ENCODE peak calls at places on chromosomes 6 and 20, in four cellular contexts. X is Peyer's patch, J is neural progenitor cell, W is ascending aorta. Q is an unnamed sample.
A peak's percentile ranks its signal among the peaks of the same experiment; 100 is the strongest.

GRCh38 chr6:110517601-110518280 is 41.3 kb upstream of the SLC22A16 start:
- DNase-seq in W (no peak), J (no peak), X (no peak), Q (no peak)

GRCh38 chr20:53872561-53873248 is 197.7 kb downstream of the BCAS1 start:
- DNase-seq in W (no peak), X (peak; percentile 68), J (no peak), Q (no peak)

GRCh38 chr6:63813531-63813930 is 177.9 kb downstream of the PHF3 start:
- DNase-seq in J (peak; percentile 9), X (no peak), W (no peak), Q (no peak)

GRCh38 chr6:30767158-30767943 is 23.0 kb upstream of the IER3 start:
- DNase-seq in W (no peak), J (no peak), X (no peak), Q (no peak)

GRCh38 chr6:80480478-80481157 is 374.1 kb downstream of the BCKDHB start:
- DNase-seq in J (no peak), X (no peak), W (no peak), Q (no peak)

GRCh38 chr6:138772596-138773176 is 883 bp upstream of the CCDC28A start:
- DNase-seq in W (no peak), J (no peak), X (no peak), Q (no peak)

GRCh38 chr6:127459231-127459641 is at the start of gene KIAA0408:
- DNase-seq in J (peak; percentile 79), W (peak; percentile 88), X (peak; percentile 61), Q (peak; percentile 95)

GRCh38 chr20:43942661-43943285 is 28.1 kb downstream of the TOX2 start:
- DNase-seq in J (no peak), X (no peak), W (no peak), Q (no peak)

GRCh38 chr20:23776067-23776771 is 25.5 kb upstream of the CST1 start:
- DNase-seq in W (no peak), X (no peak), J (peak; percentile 52), Q (no peak)

GRCh38 chr6:158607411-158608170 is 37.0 kb downstream of the DYNLT1 start:
- DNase-seq in X (no peak), J (no peak), W (no peak), Q (no peak)

GRCh38 chr6:3888153-3888957 is 39.2 kb downstream of the FAM50B start:
- DNase-seq in J (no peak), X (no peak), W (no peak), Q (no peak)

GRCh38 chr6:14664112-14664592 is 546.6 kb downstream of the CD83 start:
- DNase-seq in J (no peak), X (peak; percentile 80), W (no peak), Q (no peak)

GRCh38 chr6:14658909-14659561 is 541.5 kb downstream of the CD83 start:
- DNase-seq in W (no peak), X (peak; percentile 67), J (no peak), Q (no peak)

GRCh38 chr6:14661188-14661587 is 543.6 kb downstream of the CD83 start:
- DNase-seq in W (no peak), X (peak; percentile 77), J (no peak), Q (no peak)

GRCh38 chr6:14660767-14661166 is 543.2 kb downstream of the CD83 start:
- DNase-seq in J (no peak), W (no peak), X (no peak), Q (no peak)

GRCh38 chr6:14661696-14662095 is 544.1 kb downstream of the CD83 start:
- DNase-seq in X (no peak), J (peak; percentile 52), W (no peak), Q (no peak)
- H3K4me3 ChIP-seq in X (no peak overlapping the region), J (no peak overlapping the region), W (no peak overlapping the region), Q (no peak overlapping the region)

DNA sequence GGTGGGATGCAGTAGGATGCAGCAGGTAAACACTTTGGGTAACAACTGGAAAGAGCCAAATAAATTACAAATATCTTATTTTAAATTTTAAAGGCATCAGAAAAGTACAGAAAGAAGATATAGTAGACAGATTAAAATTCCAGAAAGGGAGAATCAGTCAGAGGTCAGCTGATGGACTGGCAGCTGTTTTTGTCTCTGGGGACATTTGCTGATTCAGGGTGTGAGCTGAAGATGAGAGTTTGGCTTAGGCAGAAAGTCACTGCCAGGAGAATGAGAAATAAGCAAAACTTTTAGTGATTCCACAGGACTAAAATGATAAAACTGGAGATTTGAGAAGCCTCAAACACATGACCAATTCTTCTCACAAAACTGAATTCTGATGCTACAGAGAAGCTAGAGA is 39.5 kb downstream of the AHI1 start:
- DNase-seq in J (no peak), W (no peak), X (no peak), Q (no peak)
- H3K4me3 ChIP-seq in J (no peak overlapping the region), W (no peak overlapping the region), X (no peak overlapping the region), Q (no peak overlapping the region)

DNA sequence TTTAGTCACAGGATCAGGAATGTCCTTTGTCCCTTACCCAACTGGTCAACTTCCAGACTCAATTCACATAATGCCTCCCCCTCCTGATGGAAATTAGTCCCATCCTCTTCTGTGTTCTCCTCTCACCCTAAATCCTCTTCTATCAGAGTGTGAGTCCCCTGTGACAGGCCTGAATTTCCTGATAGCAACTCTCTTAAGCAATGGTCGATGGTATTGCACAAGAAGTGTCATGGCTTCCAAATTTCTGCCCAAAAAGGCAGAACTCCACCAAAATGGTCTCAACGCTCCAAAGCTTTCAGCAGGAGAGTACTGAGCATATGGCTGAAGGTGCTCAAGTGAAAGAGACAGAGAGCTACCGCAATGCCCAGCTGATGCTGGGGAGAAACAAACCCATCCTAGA is 2.4 kb downstream of the PREP start:
- DNase-seq in J (peak; percentile 43), X (no peak), W (no peak), Q (no peak)
- H3K4me3 ChIP-seq in J (no peak overlapping the region), X (no peak overlapping the region), W (no peak overlapping the region), Q (no peak overlapping the region)

DNA sequence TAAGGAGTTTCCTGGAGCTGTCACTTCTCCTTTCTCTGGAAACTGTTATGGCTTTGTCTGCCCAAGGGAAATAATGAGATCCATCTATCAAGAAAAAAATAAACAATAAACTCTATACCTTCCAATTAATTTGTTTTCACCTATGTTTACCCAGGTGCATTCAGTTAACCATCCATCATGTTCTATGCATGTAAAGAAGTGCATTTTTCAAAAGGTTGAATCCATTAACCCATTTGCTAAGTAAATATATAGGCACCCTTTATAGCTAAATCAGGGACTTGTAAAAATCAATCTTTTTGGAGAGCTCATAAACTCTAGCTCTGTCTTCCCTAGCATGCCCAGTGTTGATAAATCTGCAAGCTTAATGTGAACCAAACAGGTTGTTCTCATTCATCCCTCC is 253.2 kb downstream of the NKAIN2 start:
- DNase-seq in W (no peak), X (no peak), J (no peak), Q (no peak)
- H3K4me3 ChIP-seq in W (no peak overlapping the region), X (no peak overlapping the region), J (no peak overlapping the region), Q (no peak overlapping the region)

GRCh38 chr20:38725458-38725958 is 1.2 kb downstream of the SLC32A1 start:
- DNase-seq in X (no peak), W (no peak), J (no peak), Q (no peak)
- H3K4me3 ChIP-seq in X (no peak overlapping the region), W (no peak overlapping the region), J (no peak overlapping the region), Q (no peak overlapping the region)

GRCh38 chr6:122788208-122788607 is 850 bp upstream of the SMPDL3A start:
- DNase-seq in X (no peak), J (no peak), W (no peak), Q (no peak)
- H3K4me3 ChIP-seq in X (no peak overlapping the region), J (peak overlapping the region; percentile 76), W (peak overlapping the region; percentile 80), Q (peak overlapping the region; percentile 80)

Q was measured in sigmoid colon.